ENCODE peak calls at places on chromosome 12, in seven cellular contexts. J, Y, V, G, P, T and M are unnamed samples.

GRCh38 chr12:60752589-60752988 is 1156.8 kb downstream of the SLC16A7 start:
- DNase-seq in J (no peak), Y (no peak), V (no peak), G (no peak), P (no peak), T (no peak), M (no peak)

GRCh38 chr12:94807951-94808350 is 157.6 kb upstream of the TMCC3 start:
- DNase-seq in J (no peak), Y (no peak), V (no peak), G (no peak), P (no peak), T (no peak), M (no peak)

GRCh38 chr12:108955225-108955835 is 65.5 kb downstream of the SVOP start:
- DNase-seq in J (no peak), Y (no peak), V (peak), G (no peak), P (no peak), T (no peak), M (no peak)

GRCh38 chr12:115261691-115262398 is 577.9 kb upstream of the TBX3 start:
- DNase-seq in J (no peak), Y (peak), V (peak), G (no peak), P (peak), T (no peak), M (no peak)

GRCh38 chr12:81758421-81759214 is 532 bp downstream of the PPFIA2 start:
- DNase-seq in J (no peak), Y (peak), V (peak), G (no peak), P (no peak), T (peak), M (peak)

GRCh38 chr12:75553865-75554555 is 42.6 kb upstream of the KRR1 start:
- DNase-seq in J (no peak), Y (peak), V (no peak), G (peak), P (peak), T (no peak), M (no peak)

GRCh38 chr12:121251838-121252237 is 41.9 kb downstream of the P2RX4 start:
- DNase-seq in J (no peak), Y (no peak), V (no peak), G (no peak), P (no peak), T (no peak), M (no peak)

GRCh38 chr12:991350-992278 is 591 bp downstream of the ERC1 start:
- DNase-seq in J (no peak), Y (peak), V (peak), G (peak), P (peak), T (peak), M (no peak)

GRCh38 chr12:87923361-87923760 is 105.8 kb downstream of the C12orf50 start:
- DNase-seq in J (no peak), Y (no peak), V (no peak), G (no peak), P (no peak), T (no peak), M (no peak)

GRCh38 chr12:51871918-51872688 is 15.8 kb upstream of the ANKRD33 start:
- DNase-seq in J (no peak), Y (no peak), V (no peak), G (no peak), P (no peak), T (no peak), M (no peak)

GRCh38 chr12:113469224-113469652 is 2.4 kb downstream of the LHX5 start:
- DNase-seq in J (no peak), Y (no peak), V (no peak), G (no peak), P (no peak), T (no peak), M (no peak)

GRCh38 chr12:17017402-17017801 is 411.4 kb upstream of the LMO3 start:
- DNase-seq in J (no peak), Y (no peak), V (no peak), G (no peak), P (no peak), T (no peak), M (no peak)

GRCh38 chr12:82144505-82144904 is 213.7 kb downstream of the CCDC59 start:
- DNase-seq in J (no peak), Y (peak), V (no peak), G (no peak), P (no peak), T (no peak), M (no peak)

GRCh38 chr12:101563197-101563596 is 31.6 kb upstream of the MYBPC1 start:
- DNase-seq in J (no peak), Y (peak), V (no peak), G (no peak), P (no peak), T (no peak), M (no peak)

GRCh38 chr12:23536293-23536692 is 413.2 kb downstream of the SOX5 start:
- DNase-seq in J (no peak), Y (no peak), V (no peak), G (no peak), P (no peak), T (no peak), M (no peak)

GRCh38 chr12:52581481-52581880 is 7.8 kb upstream of the KRT74 start:
- DNase-seq in J (no peak), Y (no peak), V (peak), G (no peak), P (peak), T (no peak), M (no peak)

GRCh38 chr12:4133636-4134433 is 139.7 kb upstream of the CCND2 start:
- DNase-seq in J (no peak), Y (peak), V (peak), G (no peak), P (no peak), T (peak), M (no peak)

GRCh38 chr12:104567832-104568490 is 111.2 kb downstream of the CHST11 start:
- DNase-seq in J (no peak), Y (peak), V (no peak), G (no peak), P (no peak), T (no peak), M (no peak)

GRCh38 chr12:87406926-87407325 is 622.3 kb downstream of the C12orf50 start:
- DNase-seq in J (no peak), Y (no peak), V (no peak), G (no peak), P (peak), T (no peak), M (no peak)

GRCh38 chr12:67592228-67593011 is 56.1 kb upstream of the DYRK2 start:
- DNase-seq in J (no peak), Y (no peak), V (peak), G (peak), P (peak), T (no peak), M (no peak)

GRCh38 chr12:76010732-76011458 is 20.7 kb downstream of the PHLDA1 start:
- DNase-seq in J (no peak), Y (peak), V (peak), G (no peak), P (peak), T (no peak), M (no peak)

GRCh38 chr12:84805474-84805858 is 107.1 kb downstream of the SLC6A15 start:
- DNase-seq in J (peak), Y (peak), V (no peak), G (no peak), P (no peak), T (no peak), M (peak)

GRCh38 chr12:131390408-131391100 is 320.3 kb upstream of the SFSWAP start:
- DNase-seq in J (peak), Y (peak), V (no peak), G (no peak), P (no peak), T (peak), M (peak)

GRCh38 chr12:122790393-122791075 is 16.2 kb downstream of the CCDC62 start:
- DNase-seq in J (no peak), Y (peak), V (peak), G (peak), P (peak), T (peak), M (no peak)

GRCh38 chr12:93098077-93098476 is 169.0 kb upstream of the EEA1 start:
- DNase-seq in J (no peak), Y (peak), V (peak), G (peak), P (peak), T (peak), M (peak)

GRCh38 chr12:81644503-81644902 is 114.6 kb downstream of the PPFIA2 start:
- DNase-seq in J (no peak), Y (peak), V (peak), G (no peak), P (peak), T (no peak), M (peak)

GRCh38 chr12:107843351-107844311 is 69.1 kb downstream of the ASCL4 start:
- DNase-seq in J (no peak), Y (peak), V (no peak), G (no peak), P (no peak), T (peak), M (peak)

GRCh38 chr12:100987552-100988277 is 193.1 kb downstream of the ANO4 start:
- DNase-seq in J (no peak), Y (peak), V (peak), G (peak), P (peak), T (peak), M (peak)

GRCh38 chr12:116264525-116265070 is 12.9 kb downstream of the MED13L start:
- DNase-seq in J (no peak), Y (peak), V (no peak), G (no peak), P (no peak), T (no peak), M (no peak)

GRCh38 chr12:69580074-69580473 is 5.2 kb upstream of the CCT2 start:
- DNase-seq in J (no peak), Y (no peak), V (no peak), G (no peak), P (no peak), T (no peak), M (no peak)

GRCh38 chr12:124495194-124495983 is 72.0 kb downstream of the NCOR2 start:
- DNase-seq in J (no peak), Y (no peak), V (no peak), G (no peak), P (no peak), T (no peak), M (no peak)

GRCh38 chr12:124497039-124497438 is 70.4 kb downstream of the NCOR2 start:
- DNase-seq in J (no peak), Y (no peak), V (peak), G (no peak), P (peak), T (no peak), M (no peak)

GRCh38 chr12:124497658-124498057 is 69.8 kb downstream of the NCOR2 start:
- DNase-seq in J (no peak), Y (no peak), V (peak), G (no peak), P (peak), T (no peak), M (no peak)

GRCh38 chr12:124498178-124498869 is 69.1 kb downstream of the NCOR2 start:
- DNase-seq in J (no peak), Y (no peak), V (peak), G (no peak), P (peak), T (no peak), M (no peak)

DNA sequence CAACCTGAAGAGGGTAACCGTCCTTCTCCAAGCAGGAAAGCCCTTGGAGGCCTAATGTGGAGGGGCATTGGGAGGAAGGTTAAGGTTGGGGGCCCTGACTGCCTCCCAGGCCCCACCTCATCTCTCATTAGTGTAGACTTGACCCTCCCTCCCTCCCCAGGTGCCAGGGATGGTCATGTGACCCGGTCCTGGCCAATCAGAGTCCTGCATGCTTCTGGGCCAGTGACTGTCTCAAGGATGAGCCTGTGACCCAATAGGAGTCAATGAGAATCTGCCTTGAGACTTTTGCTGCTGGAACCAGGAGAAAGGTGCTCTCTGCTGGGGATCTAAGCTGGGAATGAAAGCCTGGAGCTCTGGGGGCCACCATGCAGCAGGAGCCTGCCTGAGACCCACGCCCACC is 70.8 kb downstream of the NCOR2 start:
- DNase-seq in J (no peak), Y (peak), V (peak), G (no peak), P (peak), T (no peak), M (no peak)
- H3K4me2 ChIP-seq in J (no peak), Y (no peak), V (no peak), G (no peak), P (no peak), T (no peak), M (no peak)

GRCh38 chr12:90260136-90260535 is 551.5 kb upstream of the ATP2B1 start:
- DNase-seq in J (no peak), Y (no peak), V (no peak), G (no peak), P (no peak), T (no peak), M (no peak)
- H2AK5ac ChIP-seq in J (no peak), Y (no peak), V (no peak), G (no peak), P (peak), T (no peak), M (no peak)

GRCh38 chr12:120239776-120240494 is 25.6 kb downstream of the PXN start:
- DNase-seq in J (no peak), Y (no peak), V (no peak), G (no peak), P (no peak), T (no peak), M (no peak)

GRCh38 chr12:120242275-120242799 is 23.2 kb downstream of the PXN start:
- DNase-seq in J (no peak), Y (no peak), V (peak), G (no peak), P (no peak), T (no peak), M (no peak)

GRCh38 chr12:120241561-120242274 is 23.8 kb downstream of the PXN start:
- DNase-seq in J (no peak), Y (no peak), V (peak), G (no peak), P (no peak), T (no peak), M (no peak)

GRCh38 chr12:120238839-120239445 is 26.6 kb downstream of the PXN start:
- DNase-seq in J (no peak), Y (no peak), V (no peak), G (no peak), P (no peak), T (no peak), M (no peak)

DNA sequence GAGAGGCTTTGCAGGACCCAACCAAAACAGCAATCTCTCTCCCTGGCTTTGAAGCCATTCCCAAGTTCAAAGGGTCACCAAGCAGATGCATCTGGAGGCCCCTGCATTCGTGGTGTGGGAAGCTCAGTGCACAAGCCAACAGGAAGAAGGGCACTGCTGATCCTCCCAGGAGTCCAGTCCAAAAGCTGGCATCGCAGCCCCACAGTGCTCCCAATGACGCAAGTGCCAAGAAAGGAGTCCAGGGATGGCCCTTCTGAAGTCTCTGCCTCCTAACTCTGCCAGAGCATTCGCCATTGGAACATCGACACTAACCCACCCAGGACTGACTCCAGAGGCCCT is 25.1 kb downstream of the PXN start:
- DNase-seq in J (no peak), Y (no peak), V (no peak), G (no peak), P (no peak), T (no peak), M (no peak)
- H3K4ac ChIP-seq in J (no peak), Y (no peak), V (peak), G (peak), P (no peak), T (no peak), M (no peak)

DNA sequence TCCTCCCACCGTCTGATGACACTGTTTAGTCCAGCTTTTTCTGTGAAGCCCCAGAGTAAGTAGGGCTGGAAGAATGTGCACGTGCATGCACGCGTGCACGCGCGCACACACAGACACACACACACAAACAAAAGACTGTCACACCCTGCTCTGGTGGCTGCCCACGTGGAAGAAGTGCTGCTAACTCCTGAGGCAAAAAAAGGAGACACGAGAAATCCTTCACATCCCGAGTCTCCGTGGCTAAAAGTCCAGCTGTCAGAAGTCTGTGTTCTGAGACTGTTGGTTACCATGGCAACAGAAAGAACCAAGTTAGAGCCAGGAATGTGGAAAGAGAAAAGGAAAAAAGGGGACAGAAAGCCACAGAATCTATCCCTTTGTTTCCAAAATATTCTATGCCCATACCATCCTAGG is 1.5 kb upstream of the C12orf71 start:
- DNase-seq in J (no peak), Y (peak), V (peak), G (no peak), P (peak), T (no peak), M (peak)
- H3K4me2 ChIP-seq in J (no peak), Y (no peak), V (no peak), G (no peak), P (peak), T (no peak), M (peak)

GRCh38 chr12:54038760-54039414 is 6.0 kb downstream of the HOXC5 start:
- DNase-seq in J (no peak), Y (no peak), V (no peak), G (no peak), P (no peak), T (no peak), M (no peak)
- H2AK5ac ChIP-seq in J (no peak), Y (no peak), V (no peak), G (no peak), P (no peak), T (no peak), M (peak)

GRCh38 chr12:103501447-103501846 is 5.7 kb upstream of the C12orf42 start:
- DNase-seq in J (no peak), Y (no peak), V (no peak), G (no peak), P (no peak), T (no peak), M (no peak)

GRCh38 chr12:103495783-103496456 is at the start of gene C12orf42:
- DNase-seq in J (no peak), Y (peak), V (peak), G (no peak), P (no peak), T (peak), M (peak)

GRCh38 chr12:103503546-103504480 is 8.0 kb upstream of the C12orf42 start:
- DNase-seq in J (no peak), Y (peak), V (no peak), G (no peak), P (no peak), T (peak), M (peak)

GRCh38 chr12:103498990-103499389 is 3.2 kb upstream of the C12orf42 start:
- DNase-seq in J (no peak), Y (no peak), V (no peak), G (no peak), P (no peak), T (no peak), M (no peak)

GRCh38 chr12:103499571-103499970 is 3.8 kb upstream of the C12orf42 start:
- DNase-seq in J (no peak), Y (no peak), V (no peak), G (no peak), P (no peak), T (no peak), M (no peak)
- H3K4ac ChIP-seq in J (no peak), Y (no peak), V (no peak), G (no peak), P (no peak), T (no peak), M (no peak)

GRCh38 chr12:40105515-40106201 is at the start of gene SLC2A13:
- DNase-seq in J (peak), Y (peak), V (peak), G (peak), P (peak), T (peak), M (peak)

GRCh38 chr12:40106655-40107054 is 774 bp upstream of the SLC2A13 start:
- DNase-seq in J (no peak), Y (peak), V (peak), G (no peak), P (no peak), T (no peak), M (no peak)

GRCh38 chr12:40106202-40106533 is 287 bp upstream of the SLC2A13 start:
- DNase-seq in J (no peak), Y (no peak), V (no peak), G (no peak), P (no peak), T (no peak), M (no peak)

GRCh38 chr12:40107098-40107802 is 1.4 kb upstream of the SLC2A13 start:
- DNase-seq in J (peak), Y (peak), V (peak), G (peak), P (peak), T (peak), M (peak)

GRCh38 chr12:40107803-40108620 is 2.1 kb upstream of the SLC2A13 start:
- DNase-seq in J (no peak), Y (no peak), V (no peak), G (no peak), P (no peak), T (no peak), M (no peak)
- H3K4me2 ChIP-seq in J (no peak), Y (no peak), V (no peak), G (no peak), P (no peak), T (no peak), M (no peak)

DNA sequence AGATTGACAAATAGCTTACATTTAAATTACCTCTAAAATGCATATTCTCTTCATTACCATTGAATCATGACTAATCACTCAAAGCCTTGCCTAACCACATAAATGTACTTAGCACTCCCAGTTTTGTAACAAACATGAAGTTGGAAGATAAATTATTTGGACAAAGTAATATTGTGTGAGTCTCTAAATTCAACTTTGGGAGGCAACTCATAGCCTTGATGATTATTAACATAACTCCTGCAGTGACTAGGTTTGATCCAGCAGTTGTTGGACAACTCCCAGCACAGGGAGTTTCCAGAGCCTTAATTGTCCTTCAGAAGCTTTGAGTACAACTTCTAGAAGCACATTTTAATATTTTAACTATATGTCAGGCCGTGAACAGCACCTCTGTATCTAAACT is 153.4 kb upstream of the PDZRN4 start:
- DNase-seq in J (no peak), Y (no peak), V (peak), G (no peak), P (peak), T (no peak), M (no peak)
- H2AK5ac ChIP-seq in J (no peak), Y (no peak), V (no peak), G (no peak), P (no peak), T (no peak), M (no peak)

GRCh38 chr12:7879246-7879645 is 6.5 kb upstream of the SLC2A14 start:
- DNase-seq in J (no peak), Y (no peak), V (no peak), G (no peak), P (no peak), T (no peak), M (no peak)

GRCh38 chr12:7884687-7885086 is 12.0 kb upstream of the SLC2A14 start:
- DNase-seq in J (no peak), Y (no peak), V (no peak), G (no peak), P (no peak), T (no peak), M (no peak)
- H3K4ac ChIP-seq in J (no peak), Y (no peak), V (no peak), G (no peak), P (no peak), T (no peak), M (no peak)

DNA sequence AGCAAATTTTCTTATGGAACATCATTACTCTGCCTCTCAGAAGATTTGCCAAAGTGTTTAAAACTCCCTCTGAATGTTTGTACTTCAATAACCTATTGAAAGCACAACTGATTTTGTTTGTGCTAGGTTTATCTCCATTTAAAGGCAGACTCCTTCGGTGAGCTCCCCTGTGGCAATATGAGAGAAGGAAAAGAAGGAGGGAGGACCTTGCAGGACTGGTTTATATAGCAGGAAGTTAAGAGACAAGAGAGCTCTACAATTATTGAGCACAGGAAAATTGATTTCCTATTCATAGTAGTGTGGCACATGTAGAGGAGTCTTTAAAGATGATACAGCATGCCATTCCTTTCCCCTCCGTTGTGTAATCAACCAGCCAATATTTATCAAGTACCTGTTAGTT is 75.5 kb downstream of the PDE3A start:
- DNase-seq in J (no peak), Y (no peak), V (no peak), G (no peak), P (no peak), T (no peak), M (no peak)
- H3K4me2 ChIP-seq in J (no peak), Y (no peak), V (no peak), G (peak), P (no peak), T (no peak), M (no peak)